ENCODE peak calls at places on chromosome X, in ten cellular contexts. C is lower lobe of right lung, I is neural progenitor cell, V is aorta, P is fibroblast of lung, J is HCT116, M is heart right ventricle, R is uterus, X is spleen, D is upper lobe of right lung. Y is an unnamed sample. For H3K27me3 and H3K36me3, the result is how much of the 10 kb centered on the place peaks cover.

GRCh38 chrX:154749856-154750255 is 1.0 kb downstream of the GAB3 start:
- DNase-seq in C (no peak), I (no peak), V (no peak), P (no peak), J (no peak), M (no peak), R (no peak), X (no peak), D (no peak), Y (no peak)

GRCh38 chrX:15298201-15298600 is 17.2 kb downstream of the ASB11 start:
- DNase-seq in C (no peak), I (no peak), V (no peak), P (no peak), J (no peak), M (no peak), R (no peak), X (no peak), D (no peak), Y (no peak)

GRCh38 chrX:56069299-56069941 is 162.7 kb upstream of the KLF8 start:
- DNase-seq in C (no peak), I (no peak), V (no peak), P (no peak), J (no peak), M (no peak), R (no peak), X (peak), D (no peak), Y (no peak)

GRCh38 chrX:108362026-108362425 is 76.2 kb downstream of the COL4A6 start:
- DNase-seq in C (no peak), I (no peak), V (no peak), P (no peak), J (no peak), M (no peak), R (no peak), X (no peak), D (no peak), Y (no peak)

GRCh38 chrX:51694254-51694653 is 11.6 kb upstream of the CENPVL2 start:
- DNase-seq in C (no peak), I (no peak), V (no peak), P (no peak), J (no peak), M (no peak), R (no peak), X (peak), D (no peak), Y (no peak)

GRCh38 chrX:100748133-100748532 is 16.2 kb upstream of the SYTL4 start:
- DNase-seq in C (no peak), I (no peak), V (no peak), P (no peak), J (peak), M (no peak), R (no peak), X (no peak), D (no peak), Y (no peak)

GRCh38 chrX:20224814-20225487 is 41.8 kb downstream of the RPS6KA3 start:
- DNase-seq in C (no peak), I (no peak), V (no peak), P (peak), J (no peak), M (no peak), R (no peak), X (no peak), D (no peak), Y (no peak)

GRCh38 chrX:28126886-28127285 is 145.6 kb upstream of the DCAF8L1 start:
- DNase-seq in C (no peak), I (peak), V (no peak), P (peak), J (no peak), M (no peak), R (no peak), X (no peak), D (no peak), Y (peak)

GRCh38 chrX:115940888-115941332 is 229.6 kb upstream of the AGTR2 start:
- DNase-seq in C (no peak), I (peak), V (peak), P (peak), J (no peak), M (no peak), R (peak), X (no peak), D (no peak), Y (peak)

GRCh38 chrX:105648732-105649131 is 173.6 kb upstream of the NRK start:
- DNase-seq in C (no peak), I (no peak), V (no peak), P (no peak), J (no peak), M (no peak), R (no peak), X (no peak), D (no peak), Y (peak)

GRCh38 chrX:81537723-81538122 is 335.8 kb downstream of the SH3BGRL start:
- DNase-seq in C (no peak), I (no peak), V (no peak), P (no peak), J (no peak), M (no peak), R (no peak), X (no peak), D (no peak), Y (no peak)

GRCh38 chrX:12162420-12162819 is 24.1 kb downstream of the FRMPD4 start:
- DNase-seq in C (no peak), I (no peak), V (no peak), P (peak), J (no peak), M (no peak), R (no peak), X (no peak), D (no peak), Y (no peak)

GRCh38 chrX:131830400-131831184 is 192.5 kb upstream of the STK26 start:
- DNase-seq in C (peak), I (peak), V (peak), P (peak), J (peak), M (peak), R (peak), X (peak), D (no peak), Y (peak)

GRCh38 chrX:88146577-88146976 is 600.4 kb upstream of the CPXCR1 start:
- DNase-seq in C (no peak), I (no peak), V (no peak), P (no peak), J (no peak), M (no peak), R (no peak), X (no peak), D (no peak), Y (no peak)

GRCh38 chrX:7346021-7346420 is 198.1 kb upstream of the PUDP start:
- DNase-seq in C (no peak), I (no peak), V (no peak), P (peak), J (no peak), M (no peak), R (no peak), X (no peak), D (no peak), Y (no peak)

GRCh38 chrX:45566456-45566855 is 365.8 kb upstream of the DIPK2B start:
- DNase-seq in C (no peak), I (no peak), V (no peak), P (no peak), J (no peak), M (no peak), R (no peak), X (no peak), D (no peak), Y (no peak)

GRCh38 chrX:20437678-20438077 is 171.0 kb upstream of the RPS6KA3 start:
- DNase-seq in C (no peak), I (no peak), V (no peak), P (no peak), J (no peak), M (no peak), R (no peak), X (no peak), D (no peak), Y (no peak)

GRCh38 chrX:149541521-149542047 is 772 bp downstream of the EOLA1 start:
- DNase-seq in C (no peak), I (peak), V (no peak), P (no peak), J (no peak), M (no peak), R (no peak), X (no peak), D (no peak), Y (no peak)

GRCh38 chrX:153778684-153779101 is 2.1 kb upstream of the SRPK3 start:
- DNase-seq in C (no peak), I (no peak), V (peak), P (no peak), J (no peak), M (no peak), R (no peak), X (peak), D (no peak), Y (no peak)

GRCh38 chrX:71652405-71652804 is 14.9 kb upstream of the LOC101059915 start:
- DNase-seq in C (no peak), I (peak), V (no peak), P (peak), J (peak), M (no peak), R (no peak), X (no peak), D (no peak), Y (peak)

GRCh38 chrX:105267167-105267566 is 46.7 kb upstream of the TEX13A start:
- DNase-seq in C (no peak), I (no peak), V (no peak), P (no peak), J (no peak), M (no peak), R (no peak), X (no peak), D (no peak), Y (no peak)

GRCh38 chrX:48496660-48497059 is 12.1 kb upstream of the PORCN start:
- DNase-seq in C (no peak), I (no peak), V (no peak), P (no peak), J (no peak), M (no peak), R (no peak), X (peak), D (no peak), Y (no peak)

GRCh38 chrX:137565318-137565904 is 516 bp upstream of the ZIC3 start:
- DNase-seq in C (no peak), I (peak), V (no peak), P (no peak), J (no peak), M (no peak), R (no peak), X (no peak), D (no peak), Y (no peak)

GRCh38 chrX:1925053-1925481 is 310.2 kb downstream of the ASMT start:
- DNase-seq in C (no peak), I (peak), V (no peak), P (no peak), J (no peak), M (no peak), R (no peak), X (no peak), D (no peak), Y (peak)
- H3K4me3 ChIP-seq in C (no peak), I (peak), V (no peak), P (no peak), J (no peak), M (no peak), R (no peak), X (no peak), D (no peak), Y (no peak)

DNA sequence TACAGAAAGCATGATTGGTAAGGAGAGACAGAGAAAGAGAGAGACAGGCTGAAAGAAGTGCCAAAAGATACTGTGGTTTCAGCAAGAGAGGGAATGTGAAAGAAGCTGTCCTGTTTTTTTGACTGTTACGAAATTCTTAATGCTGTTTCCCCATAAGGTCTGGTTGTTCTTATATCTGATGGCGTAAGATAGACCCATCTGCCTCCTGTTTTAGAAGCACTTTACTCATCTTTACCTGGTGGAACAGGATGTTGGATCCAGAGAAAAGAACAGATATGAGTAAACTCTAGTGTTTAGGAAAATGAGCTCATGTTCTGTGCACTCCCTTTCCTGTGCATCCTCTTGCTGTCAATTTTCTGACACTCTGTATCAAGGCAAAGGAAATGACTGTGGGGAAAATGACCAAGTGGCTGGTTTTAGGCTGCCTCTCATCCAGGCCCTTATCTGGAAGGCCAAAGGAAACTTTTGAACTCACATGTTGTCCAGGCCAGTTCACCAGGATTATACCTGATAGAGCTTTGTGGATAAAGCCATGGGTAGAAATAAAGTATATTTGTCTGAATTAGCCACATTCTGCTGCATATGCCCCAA is 311.7 kb upstream of the HTR2C start:
- DNase-seq in C (no peak), I (no peak), V (no peak), P (no peak), J (no peak), M (no peak), R (no peak), X (no peak), D (no peak), Y (no peak)
- H3K27me3 ChIP-seq in C (under half), I (under half), V (under half), P (under half), J (under half), M (under half), R (under half), X (under half), D (under half), Y (under half)

GRCh38 chrX:68454476-68455150 is 21.3 kb upstream of the OPHN1 start:
- DNase-seq in C (no peak), I (no peak), V (no peak), P (no peak), J (no peak), M (no peak), R (no peak), X (no peak), D (no peak), Y (no peak)
- H3K36me3 ChIP-seq in C (under half), I (under half), V (under half), P (under half), J (under half), M (under half), R (under half), X (under half), D (under half), Y (under half)

GRCh38 chrX:24153175-24153795 is 3.8 kb downstream of the ZFX start:
- DNase-seq in C (no peak), I (peak), V (no peak), P (no peak), J (no peak), M (no peak), R (no peak), X (no peak), D (no peak), Y (peak)
- H3K4me3 ChIP-seq in C (no peak), I (no peak), V (no peak), P (no peak), J (no peak), M (no peak), R (no peak), X (no peak), D (peak), Y (no peak)

GRCh38 chrX:31603411-31604120 is 531.7 kb upstream of the FTHL17 start:
- DNase-seq in C (no peak), I (no peak), V (no peak), P (peak), J (no peak), M (no peak), R (no peak), X (no peak), D (no peak), Y (no peak)
- H3K27me3 ChIP-seq in C (under half), I (under half), V (under half), P (under half), J (under half), M (under half), R (under half), X (under half), D (under half), Y (under half)

DNA sequence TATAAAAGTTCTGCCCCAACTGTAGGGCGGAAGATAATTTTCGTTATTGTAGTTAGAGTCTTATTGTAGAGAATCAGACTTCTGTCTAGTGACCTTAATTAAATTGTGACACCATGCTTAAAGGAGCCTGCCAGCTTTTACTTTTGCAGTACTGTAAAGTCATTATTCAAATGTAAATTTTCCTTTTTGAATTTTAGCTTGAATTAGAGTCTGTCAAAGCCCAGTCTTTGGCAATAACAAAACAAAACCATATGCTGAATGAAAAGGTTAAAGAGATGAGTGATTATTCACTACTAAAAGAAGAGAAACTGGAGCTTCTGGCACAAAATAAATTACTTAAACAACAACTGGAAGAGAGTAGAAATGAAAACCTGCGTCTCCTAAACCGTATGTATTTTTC is 21.8 kb downstream of the OFD1 start:
- DNase-seq in C (no peak), I (no peak), V (no peak), P (no peak), J (no peak), M (no peak), R (no peak), X (no peak), D (no peak), Y (no peak)
- H3K36me3 ChIP-seq in C (half or more), I (under half), V (under half), P (under half), J (under half), M (under half), R (under half), X (under half), D (under half), Y (under half)